ENCODE peak calls at places on chromosomes 5 and 9, in nine cellular contexts. One of them, this sample, is unnamed. For H3K4me1, the result is how much of the 10 kb centered on the place peaks cover.

GRCh38 chr9:129886226-129887174 is 51.2 kb downstream of the USP20 start:
- DNase-seq in upper lobe of right lung: peak
- DNase-seq in neural progenitor cell: no peak
- DNase-seq in CD8-positive, alpha-beta T cell: peak
- DNase-seq in ovary: no peak
- DNase-seq in suprapubic skin: no peak
- DNase-seq in IMR-90: no peak
- DNase-seq in stomach: no peak
- DNase-seq in pancreas: no peak
- DNase-seq in this sample: no peak

GRCh38 chr5:136021016-136021405 is 7.8 kb upstream of the TGFBI start:
- DNase-seq in neural progenitor cell: no peak
- DNase-seq in pancreas: no peak
- DNase-seq in upper lobe of right lung: no peak
- DNase-seq in stomach: no peak
- DNase-seq in CD8-positive, alpha-beta T cell: no peak
- DNase-seq in ovary: no peak
- DNase-seq in IMR-90: peak
- DNase-seq in suprapubic skin: no peak
- DNase-seq in this sample: no peak

GRCh38 chr5:11050596-11051304 is 289.7 kb upstream of the DAP start:
- DNase-seq in CD8-positive, alpha-beta T cell: no peak
- DNase-seq in suprapubic skin: no peak
- DNase-seq in IMR-90: peak
- DNase-seq in ovary: no peak
- DNase-seq in stomach: no peak
- DNase-seq in neural progenitor cell: no peak
- DNase-seq in upper lobe of right lung: no peak
- DNase-seq in pancreas: no peak
- DNase-seq in this sample: no peak

GRCh38 chr9:82721596-82721995 is 341.3 kb downstream of the RASEF start:
- DNase-seq in pancreas: no peak
- DNase-seq in suprapubic skin: no peak
- DNase-seq in ovary: no peak
- DNase-seq in IMR-90: no peak
- DNase-seq in upper lobe of right lung: no peak
- DNase-seq in neural progenitor cell: no peak
- DNase-seq in stomach: no peak
- DNase-seq in CD8-positive, alpha-beta T cell: no peak
- DNase-seq in this sample: no peak

GRCh38 chr9:137550958-137551655 is 572 bp upstream of the MRPL41 start:
- DNase-seq in stomach: no peak
- DNase-seq in IMR-90: peak
- DNase-seq in CD8-positive, alpha-beta T cell: no peak
- DNase-seq in ovary: peak
- DNase-seq in upper lobe of right lung: peak
- DNase-seq in pancreas: peak
- DNase-seq in neural progenitor cell: peak
- DNase-seq in suprapubic skin: peak
- DNase-seq in this sample: no peak

GRCh38 chr5:136070486-136071285 is 41.9 kb downstream of the TGFBI start:
- DNase-seq in stomach: no peak
- DNase-seq in pancreas: no peak
- DNase-seq in ovary: no peak
- DNase-seq in suprapubic skin: no peak
- DNase-seq in neural progenitor cell: no peak
- DNase-seq in upper lobe of right lung: no peak
- DNase-seq in CD8-positive, alpha-beta T cell: no peak
- DNase-seq in IMR-90: no peak
- DNase-seq in this sample: peak

GRCh38 chr9:16484178-16484577 is 386.3 kb downstream of the BNC2 start:
- DNase-seq in upper lobe of right lung: no peak
- DNase-seq in stomach: no peak
- DNase-seq in CD8-positive, alpha-beta T cell: no peak
- DNase-seq in IMR-90: peak
- DNase-seq in neural progenitor cell: no peak
- DNase-seq in ovary: no peak
- DNase-seq in pancreas: no peak
- DNase-seq in suprapubic skin: no peak
- DNase-seq in this sample: no peak

GRCh38 chr9:76571288-76572204 is 112.6 kb downstream of the GCNT1 start:
- DNase-seq in stomach: no peak
- DNase-seq in neural progenitor cell: no peak
- DNase-seq in upper lobe of right lung: peak
- DNase-seq in pancreas: no peak
- DNase-seq in IMR-90: no peak
- DNase-seq in CD8-positive, alpha-beta T cell: no peak
- DNase-seq in ovary: no peak
- DNase-seq in suprapubic skin: no peak
- DNase-seq in this sample: no peak

GRCh38 chr5:138520971-138521370 is 22.1 kb downstream of the ETF1 start:
- DNase-seq in upper lobe of right lung: no peak
- DNase-seq in IMR-90: no peak
- DNase-seq in neural progenitor cell: no peak
- DNase-seq in pancreas: no peak
- DNase-seq in suprapubic skin: no peak
- DNase-seq in ovary: no peak
- DNase-seq in stomach: no peak
- DNase-seq in CD8-positive, alpha-beta T cell: no peak
- DNase-seq in this sample: no peak

GRCh38 chr9:81562221-81563019 is 126.9 kb downstream of the TLE1 start:
- DNase-seq in suprapubic skin: peak
- DNase-seq in neural progenitor cell: peak
- DNase-seq in upper lobe of right lung: no peak
- DNase-seq in stomach: peak
- DNase-seq in CD8-positive, alpha-beta T cell: no peak
- DNase-seq in ovary: no peak
- DNase-seq in IMR-90: peak
- DNase-seq in pancreas: peak
- DNase-seq in this sample: peak

GRCh38 chr9:127572961-127573727 is 38.9 kb upstream of the STXBP1 start:
- DNase-seq in IMR-90: peak
- DNase-seq in ovary: no peak
- DNase-seq in pancreas: no peak
- DNase-seq in stomach: no peak
- DNase-seq in neural progenitor cell: no peak
- DNase-seq in suprapubic skin: no peak
- DNase-seq in upper lobe of right lung: no peak
- DNase-seq in CD8-positive, alpha-beta T cell: no peak
- DNase-seq in this sample: no peak

GRCh38 chr5:52705720-52706119 is 82.0 kb upstream of the ITGA1 start:
- DNase-seq in pancreas: no peak
- DNase-seq in IMR-90: no peak
- DNase-seq in CD8-positive, alpha-beta T cell: no peak
- DNase-seq in suprapubic skin: no peak
- DNase-seq in ovary: no peak
- DNase-seq in neural progenitor cell: no peak
- DNase-seq in stomach: no peak
- DNase-seq in upper lobe of right lung: no peak
- DNase-seq in this sample: no peak

GRCh38 chr5:157294692-157295091 is 28.8 kb downstream of the CYFIP2 start:
- DNase-seq in stomach: no peak
- DNase-seq in neural progenitor cell: no peak
- DNase-seq in IMR-90: no peak
- DNase-seq in suprapubic skin: no peak
- DNase-seq in pancreas: no peak
- DNase-seq in upper lobe of right lung: no peak
- DNase-seq in CD8-positive, alpha-beta T cell: no peak
- DNase-seq in ovary: no peak
- DNase-seq in this sample: no peak

GRCh38 chr5:142685418-142686209 is at the start of gene FGF1:
- DNase-seq in neural progenitor cell: no peak
- DNase-seq in upper lobe of right lung: no peak
- DNase-seq in IMR-90: no peak
- DNase-seq in CD8-positive, alpha-beta T cell: no peak
- DNase-seq in pancreas: no peak
- DNase-seq in suprapubic skin: no peak
- DNase-seq in stomach: no peak
- DNase-seq in ovary: no peak
- DNase-seq in this sample: no peak

DNA sequence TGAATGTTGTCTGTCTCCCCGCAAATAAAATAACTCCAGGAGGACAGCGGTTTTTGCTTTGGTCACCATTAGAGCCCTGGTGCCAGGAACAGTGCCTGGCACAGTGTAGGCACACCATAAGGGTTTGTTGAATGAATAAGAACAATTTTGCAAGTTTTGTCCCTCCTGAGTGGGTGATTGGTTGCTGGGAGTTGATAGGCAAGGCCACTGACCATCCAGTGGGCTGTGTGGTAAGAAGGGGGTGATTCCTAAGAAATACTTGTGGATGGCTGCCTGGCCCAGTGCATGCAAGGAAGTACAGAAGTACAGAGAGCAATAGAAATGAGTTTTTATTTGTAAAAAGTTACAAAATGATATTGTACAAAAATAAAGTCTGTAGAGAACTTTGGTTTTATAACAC is 27.5 kb downstream of the GDNF start:
- DNase-seq in upper lobe of right lung: no peak
- DNase-seq in neural progenitor cell: no peak
- DNase-seq in ovary: no peak
- DNase-seq in stomach: no peak
- DNase-seq in IMR-90: no peak
- DNase-seq in suprapubic skin: no peak
- DNase-seq in CD8-positive, alpha-beta T cell: no peak
- DNase-seq in pancreas: no peak
- DNase-seq in this sample: no peak
- H3K4me3 ChIP-seq in upper lobe of right lung: no peak
- H3K4me3 ChIP-seq in neural progenitor cell: no peak
- H3K4me3 ChIP-seq in ovary: no peak
- H3K4me3 ChIP-seq in stomach: no peak
- H3K4me3 ChIP-seq in IMR-90: no peak
- H3K4me3 ChIP-seq in suprapubic skin: no peak
- H3K4me3 ChIP-seq in CD8-positive, alpha-beta T cell: no peak
- H3K4me3 ChIP-seq in pancreas: no peak
- H3K4me3 ChIP-seq in this sample: no peak

GRCh38 chr5:132746592-132747063 is 598 bp upstream of the CCNI2 start:
- DNase-seq in CD8-positive, alpha-beta T cell: no peak
- DNase-seq in ovary: no peak
- DNase-seq in stomach: peak
- DNase-seq in neural progenitor cell: peak
- DNase-seq in IMR-90: no peak
- DNase-seq in suprapubic skin: no peak
- DNase-seq in pancreas: no peak
- DNase-seq in upper lobe of right lung: no peak
- DNase-seq in this sample: no peak

GRCh38 chr5:132747064-132747692 is at the start of gene CCNI2:
- DNase-seq in ovary: no peak
- DNase-seq in pancreas: no peak
- DNase-seq in stomach: peak
- DNase-seq in suprapubic skin: no peak
- DNase-seq in CD8-positive, alpha-beta T cell: peak
- DNase-seq in neural progenitor cell: peak
- DNase-seq in IMR-90: no peak
- DNase-seq in upper lobe of right lung: peak
- DNase-seq in this sample: no peak

GRCh38 chr5:132748522-132749000 is 1.3 kb downstream of the CCNI2 start:
- DNase-seq in pancreas: no peak
- DNase-seq in CD8-positive, alpha-beta T cell: no peak
- DNase-seq in neural progenitor cell: no peak
- DNase-seq in stomach: no peak
- DNase-seq in suprapubic skin: no peak
- DNase-seq in ovary: no peak
- DNase-seq in upper lobe of right lung: no peak
- DNase-seq in IMR-90: no peak
- DNase-seq in this sample: no peak

GRCh38 chr5:132749506-132749905 is 2.3 kb downstream of the CCNI2 start:
- DNase-seq in IMR-90: no peak
- DNase-seq in suprapubic skin: no peak
- DNase-seq in CD8-positive, alpha-beta T cell: no peak
- DNase-seq in ovary: no peak
- DNase-seq in stomach: no peak
- DNase-seq in pancreas: no peak
- DNase-seq in neural progenitor cell: no peak
- DNase-seq in upper lobe of right lung: no peak
- DNase-seq in this sample: no peak

GRCh38 chr5:132747693-132748440 is 641 bp downstream of the CCNI2 start:
- DNase-seq in stomach: peak
- DNase-seq in ovary: no peak
- DNase-seq in upper lobe of right lung: no peak
- DNase-seq in IMR-90: no peak
- DNase-seq in CD8-positive, alpha-beta T cell: peak
- DNase-seq in pancreas: no peak
- DNase-seq in neural progenitor cell: no peak
- DNase-seq in suprapubic skin: no peak
- DNase-seq in this sample: no peak
- H3K27ac ChIP-seq in stomach: peak
- H3K27ac ChIP-seq in ovary: no peak
- H3K27ac ChIP-seq in upper lobe of right lung: peak
- H3K27ac ChIP-seq in IMR-90: no peak
- H3K27ac ChIP-seq in CD8-positive, alpha-beta T cell: peak
- H3K27ac ChIP-seq in pancreas: no peak
- H3K27ac ChIP-seq in neural progenitor cell: no peak
- H3K27ac ChIP-seq in suprapubic skin: no peak
- H3K27ac ChIP-seq in this sample: no peak

GRCh38 chr9:112750767-112751058 is 153 bp downstream of the SNX30 start:
- DNase-seq in upper lobe of right lung: no peak
- DNase-seq in neural progenitor cell: no peak
- DNase-seq in CD8-positive, alpha-beta T cell: no peak
- DNase-seq in IMR-90: no peak
- DNase-seq in suprapubic skin: no peak
- DNase-seq in stomach: no peak
- DNase-seq in pancreas: no peak
- DNase-seq in ovary: no peak
- DNase-seq in this sample: no peak
- H3K4me1 ChIP-seq in upper lobe of right lung: under half
- H3K4me1 ChIP-seq in neural progenitor cell: under half
- H3K4me1 ChIP-seq in CD8-positive, alpha-beta T cell: half or more
- H3K4me1 ChIP-seq in IMR-90: under half
- H3K4me1 ChIP-seq in suprapubic skin: half or more
- H3K4me1 ChIP-seq in stomach: half or more
- H3K4me1 ChIP-seq in pancreas: under half
- H3K4me1 ChIP-seq in ovary: under half
- H3K4me1 ChIP-seq in this sample: under half

GRCh38 chr9:113590991-113591898 is 127.7 kb downstream of the RGS3 start:
- DNase-seq in ovary: peak
- DNase-seq in pancreas: peak
- DNase-seq in stomach: peak
- DNase-seq in IMR-90: peak
- DNase-seq in suprapubic skin: peak
- DNase-seq in CD8-positive, alpha-beta T cell: no peak
- DNase-seq in neural progenitor cell: peak
- DNase-seq in upper lobe of right lung: peak
- DNase-seq in this sample: peak

GRCh38 chr9:113594484-113595299 is 131.2 kb downstream of the RGS3 start:
- DNase-seq in IMR-90: no peak
- DNase-seq in CD8-positive, alpha-beta T cell: no peak
- DNase-seq in upper lobe of right lung: no peak
- DNase-seq in neural progenitor cell: no peak
- DNase-seq in suprapubic skin: no peak
- DNase-seq in stomach: peak
- DNase-seq in pancreas: no peak
- DNase-seq in ovary: no peak
- DNase-seq in this sample: peak

GRCh38 chr9:113591899-113592625 is 128.5 kb downstream of the RGS3 start:
- DNase-seq in upper lobe of right lung: no peak
- DNase-seq in CD8-positive, alpha-beta T cell: no peak
- DNase-seq in IMR-90: no peak
- DNase-seq in stomach: no peak
- DNase-seq in neural progenitor cell: no peak
- DNase-seq in suprapubic skin: no peak
- DNase-seq in ovary: no peak
- DNase-seq in pancreas: peak
- DNase-seq in this sample: no peak

GRCh38 chr9:113593682-113594281 is 130.3 kb downstream of the RGS3 start:
- DNase-seq in pancreas: peak
- DNase-seq in IMR-90: peak
- DNase-seq in suprapubic skin: peak
- DNase-seq in ovary: peak
- DNase-seq in upper lobe of right lung: peak
- DNase-seq in CD8-positive, alpha-beta T cell: no peak
- DNase-seq in stomach: peak
- DNase-seq in neural progenitor cell: peak
- DNase-seq in this sample: peak

GRCh38 chr9:113592806-113593575 is 129.5 kb downstream of the RGS3 start:
- DNase-seq in stomach: no peak
- DNase-seq in suprapubic skin: no peak
- DNase-seq in IMR-90: no peak
- DNase-seq in upper lobe of right lung: no peak
- DNase-seq in ovary: no peak
- DNase-seq in pancreas: no peak
- DNase-seq in CD8-positive, alpha-beta T cell: no peak
- DNase-seq in neural progenitor cell: no peak
- DNase-seq in this sample: no peak
- H3K4me3 ChIP-seq in stomach: no peak
- H3K4me3 ChIP-seq in suprapubic skin: no peak
- H3K4me3 ChIP-seq in IMR-90: no peak
- H3K4me3 ChIP-seq in upper lobe of right lung: no peak
- H3K4me3 ChIP-seq in ovary: no peak
- H3K4me3 ChIP-seq in pancreas: no peak
- H3K4me3 ChIP-seq in CD8-positive, alpha-beta T cell: no peak
- H3K4me3 ChIP-seq in neural progenitor cell: peak
- H3K4me3 ChIP-seq in this sample: no peak

This sample was measured in adrenal gland.